ENCODE peak calls at places on chromosomes 5 and 9, in five cellular contexts. G is D341Med; O is CD8-positive, alpha-beta T cell; N is NCI-H146; F is T1000. S is an unnamed sample.

GRCh38 chr9:131670247-131670681 is 69.6 kb downstream of the RAPGEF1 start:
- DNase-seq in G (peak), O (no peak), N (no peak), F (no peak), S (no peak)

GRCh38 chr5:154163327-154163997 is 27.1 kb upstream of the GALNT10 start:
- DNase-seq in G (no peak), O (no peak), N (no peak), F (no peak), S (no peak)

GRCh38 chr5:167861134-167861930 is 430.1 kb upstream of the WWC1 start:
- DNase-seq in G (no peak), O (no peak), N (no peak), F (no peak), S (no peak)

GRCh38 chr9:35776018-35776417 is 15.4 kb upstream of the NPR2 start:
- DNase-seq in G (no peak), O (no peak), N (peak), F (no peak), S (no peak)

GRCh38 chr5:107700486-107700885 is 29.7 kb upstream of the EFNA5 start:
- DNase-seq in G (no peak), O (no peak), N (no peak), F (no peak), S (no peak)

GRCh38 chr5:128711216-128711615 is 173.2 kb upstream of the FBN2 start:
- DNase-seq in G (no peak), O (no peak), N (no peak), F (no peak), S (no peak)

GRCh38 chr5:101103874-101104273 is 200.8 kb upstream of the ST8SIA4 start:
- DNase-seq in G (no peak), O (no peak), N (peak), F (no peak), S (no peak)

GRCh38 chr5:135999396-136000139 is 29.2 kb upstream of the TGFBI start:
- DNase-seq in G (no peak), O (no peak), N (no peak), F (no peak), S (no peak)

GRCh38 chr9:95132406-95133350 is 184.8 kb downstream of the FANCC start:
- DNase-seq in G (no peak), O (no peak), N (no peak), F (no peak), S (no peak)

GRCh38 chr5:177472460-177473441 is 683 bp downstream of the DBN1 start:
- DNase-seq in G (peak), O (peak), N (peak), F (peak), S (no peak)

GRCh38 chr9:121744687-121745395 is 93.4 kb downstream of the DAB2IP start:
- DNase-seq in G (no peak), O (no peak), N (no peak), F (no peak), S (no peak)

GRCh38 chr5:96809898-96810297 is 2.2 kb upstream of the ERAP1 start:
- DNase-seq in G (no peak), O (no peak), N (no peak), F (no peak), S (no peak)

GRCh38 chr5:135823799-135824366 is 10.6 kb upstream of the SLC25A48 start:
- DNase-seq in G (no peak), O (no peak), N (no peak), F (no peak), S (no peak)

GRCh38 chr9:135038331-135038730 is 49.1 kb upstream of the OLFM1 start:
- DNase-seq in G (no peak), O (no peak), N (no peak), F (no peak), S (no peak)

GRCh38 chr9:132163876-132164603 is 2.2 kb downstream of the NTNG2 start:
- DNase-seq in G (no peak), O (no peak), N (no peak), F (no peak), S (no peak)

GRCh38 chr9:136726631-136727191 is 14.3 kb downstream of the DIPK1B start:
- DNase-seq in G (peak), O (no peak), N (no peak), F (no peak), S (peak)

GRCh38 chr5:187617-188451 is 3.5 kb upstream of the LRRC14B start:
- DNase-seq in G (no peak), O (no peak), N (peak), F (no peak), S (no peak)

GRCh38 chr9:110532908-110533665 is 46.5 kb downstream of the SVEP1 start:
- DNase-seq in G (no peak), O (no peak), N (no peak), F (no peak), S (no peak)

GRCh38 chr5:123748239-123748638 is 236.3 kb downstream of the CSNK1G3 start:
- DNase-seq in G (no peak), O (no peak), N (no peak), F (no peak), S (no peak)

GRCh38 chr9:118693645-118694044 is 675.6 kb downstream of the BRINP1 start:
- DNase-seq in G (no peak), O (no peak), N (no peak), F (no peak), S (no peak)

GRCh38 chr9:101408374-101409078 is 9.9 kb downstream of the ZNF189 start:
- DNase-seq in G (no peak), O (no peak), N (no peak), F (no peak), S (no peak)

GRCh38 chr9:86821011-86821845 is 126.1 kb downstream of the GAS1 start:
- DNase-seq in G (no peak), O (no peak), N (no peak), F (no peak), S (no peak)

GRCh38 chr5:128782446-128782845 is 182.8 kb upstream of the SLC27A6 start:
- DNase-seq in G (no peak), O (no peak), N (no peak), F (peak), S (no peak)

GRCh38 chr5:114360816-114361723 is 800 bp upstream of the KCNN2 start:
- DNase-seq in G (peak), O (no peak), N (peak), F (no peak), S (no peak)

GRCh38 chr9:23663536-23663935 is 162.5 kb downstream of the ELAVL2 start:
- DNase-seq in G (no peak), O (no peak), N (no peak), F (no peak), S (no peak)

GRCh38 chr5:122062205-122062604 is 15.9 kb downstream of the LOX start:
- DNase-seq in G (no peak), O (no peak), N (no peak), F (no peak), S (no peak)

GRCh38 chr9:93190133-93190525 is 6.2 kb downstream of the WNK2 start:
- DNase-seq in G (no peak), O (no peak), N (no peak), F (no peak), S (no peak)

GRCh38 chr5:173778784-173779304 is 109.3 kb upstream of the CPEB4 start:
- DNase-seq in G (no peak), O (no peak), N (no peak), F (no peak), S (no peak)

GRCh38 chr5:38404667-38405276 is 146.4 kb downstream of the EGFLAM start:
- DNase-seq in G (peak), O (no peak), N (no peak), F (no peak), S (no peak)

GRCh38 chr5:120446068-120446492 is 18.0 kb upstream of the PRR16 start:
- DNase-seq in G (no peak), O (no peak), N (no peak), F (peak), S (no peak)